ENCODE peak calls at places on chromosomes 12 and 14, in seven cellular contexts. One of them, this sample, is unnamed. For H3K4me1, the result is how much of the 10 kb centered on the place peaks cover.

GRCh38 chr14:65077318-65077717 is 25.0 kb downstream of the MAX start:
- DNase-seq in suprapubic skin: no peak
- DNase-seq in tibial artery: no peak
- DNase-seq in H9: peak
- DNase-seq in A673: no peak
- DNase-seq in fibroblast of lung: no peak
- DNase-seq in body of pancreas: no peak
- DNase-seq in this sample: no peak

GRCh38 chr12:53051058-53051880 is 1.4 kb downstream of the TNS2 start:
- DNase-seq in A673: no peak
- DNase-seq in fibroblast of lung: peak
- DNase-seq in body of pancreas: peak
- DNase-seq in H9: no peak
- DNase-seq in suprapubic skin: peak
- DNase-seq in tibial artery: peak
- DNase-seq in this sample: no peak

GRCh38 chr12:115897718-115898117 is 379.8 kb downstream of the MED13L start:
- DNase-seq in suprapubic skin: no peak
- DNase-seq in H9: no peak
- DNase-seq in A673: no peak
- DNase-seq in tibial artery: no peak
- DNase-seq in fibroblast of lung: peak
- DNase-seq in body of pancreas: no peak
- DNase-seq in this sample: no peak

GRCh38 chr12:89225401-89225800 is 126.9 kb downstream of the DUSP6 start:
- DNase-seq in body of pancreas: no peak
- DNase-seq in tibial artery: no peak
- DNase-seq in suprapubic skin: no peak
- DNase-seq in H9: peak
- DNase-seq in A673: no peak
- DNase-seq in fibroblast of lung: peak
- DNase-seq in this sample: no peak

GRCh38 chr14:70924521-70924920 is 17.3 kb downstream of the PCNX1 start:
- DNase-seq in fibroblast of lung: no peak
- DNase-seq in H9: no peak
- DNase-seq in body of pancreas: no peak
- DNase-seq in A673: no peak
- DNase-seq in suprapubic skin: no peak
- DNase-seq in tibial artery: no peak
- DNase-seq in this sample: no peak

GRCh38 chr12:92419201-92419600 is 273.6 kb upstream of the BTG1 start:
- DNase-seq in tibial artery: no peak
- DNase-seq in H9: no peak
- DNase-seq in A673: no peak
- DNase-seq in fibroblast of lung: no peak
- DNase-seq in body of pancreas: peak
- DNase-seq in suprapubic skin: no peak
- DNase-seq in this sample: no peak

GRCh38 chr14:64119535-64119934 is 174.6 kb downstream of the ESR2 start:
- DNase-seq in suprapubic skin: no peak
- DNase-seq in fibroblast of lung: no peak
- DNase-seq in body of pancreas: no peak
- DNase-seq in tibial artery: no peak
- DNase-seq in H9: no peak
- DNase-seq in A673: no peak
- DNase-seq in this sample: no peak

GRCh38 chr14:85576161-85576560 is 46.2 kb downstream of the FLRT2 start:
- DNase-seq in H9: no peak
- DNase-seq in body of pancreas: no peak
- DNase-seq in tibial artery: no peak
- DNase-seq in suprapubic skin: no peak
- DNase-seq in A673: no peak
- DNase-seq in fibroblast of lung: peak
- DNase-seq in this sample: no peak

GRCh38 chr12:49985981-49986380 is 13.2 kb downstream of the AQP6 start:
- DNase-seq in H9: no peak
- DNase-seq in tibial artery: no peak
- DNase-seq in fibroblast of lung: no peak
- DNase-seq in A673: no peak
- DNase-seq in body of pancreas: no peak
- DNase-seq in suprapubic skin: no peak
- DNase-seq in this sample: no peak

GRCh38 chr12:94545937-94546771 is 86.5 kb upstream of the CEP83 start:
- DNase-seq in A673: peak
- DNase-seq in body of pancreas: peak
- DNase-seq in suprapubic skin: no peak
- DNase-seq in H9: peak
- DNase-seq in fibroblast of lung: peak
- DNase-seq in tibial artery: no peak
- DNase-seq in this sample: no peak

GRCh38 chr12:116969615-116970575 is 59.1 kb downstream of the FBXW8 start:
- DNase-seq in fibroblast of lung: peak
- DNase-seq in tibial artery: no peak
- DNase-seq in H9: no peak
- DNase-seq in A673: no peak
- DNase-seq in body of pancreas: peak
- DNase-seq in suprapubic skin: no peak
- DNase-seq in this sample: no peak

GRCh38 chr12:7241404-7242005 is 52.0 kb downstream of the PEX5 start:
- DNase-seq in H9: no peak
- DNase-seq in fibroblast of lung: no peak
- DNase-seq in suprapubic skin: no peak
- DNase-seq in A673: no peak
- DNase-seq in tibial artery: no peak
- DNase-seq in body of pancreas: no peak
- DNase-seq in this sample: no peak

GRCh38 chr14:103500148-103500990 is 22.3 kb downstream of the CKB start:
- DNase-seq in suprapubic skin: peak
- DNase-seq in A673: peak
- DNase-seq in body of pancreas: peak
- DNase-seq in fibroblast of lung: peak
- DNase-seq in tibial artery: peak
- DNase-seq in H9: peak
- DNase-seq in this sample: no peak

GRCh38 chr12:104866286-104866685 is 91.8 kb downstream of the SLC41A2 start:
- DNase-seq in body of pancreas: no peak
- DNase-seq in fibroblast of lung: peak
- DNase-seq in suprapubic skin: no peak
- DNase-seq in H9: no peak
- DNase-seq in tibial artery: no peak
- DNase-seq in A673: no peak
- DNase-seq in this sample: no peak

GRCh38 chr12:86186449-86186848 is 69.7 kb downstream of the MGAT4C start:
- DNase-seq in suprapubic skin: no peak
- DNase-seq in H9: no peak
- DNase-seq in A673: no peak
- DNase-seq in tibial artery: no peak
- DNase-seq in fibroblast of lung: no peak
- DNase-seq in body of pancreas: no peak
- DNase-seq in this sample: no peak

GRCh38 chr12:4909734-4910501 is at the start of gene KCNA1:
- DNase-seq in body of pancreas: no peak
- DNase-seq in A673: peak
- DNase-seq in fibroblast of lung: peak
- DNase-seq in tibial artery: no peak
- DNase-seq in suprapubic skin: no peak
- DNase-seq in H9: peak
- DNase-seq in this sample: no peak

GRCh38 chr12:51244269-51244668 is 5.6 kb downstream of the DAZAP2 start:
- DNase-seq in H9: no peak
- DNase-seq in fibroblast of lung: no peak
- DNase-seq in suprapubic skin: no peak
- DNase-seq in body of pancreas: no peak
- DNase-seq in tibial artery: no peak
- DNase-seq in A673: no peak
- DNase-seq in this sample: no peak

GRCh38 chr12:48856379-48856778 is 4.4 kb upstream of the DDX23 start:
- DNase-seq in H9: no peak
- DNase-seq in body of pancreas: no peak
- DNase-seq in fibroblast of lung: no peak
- DNase-seq in A673: no peak
- DNase-seq in suprapubic skin: no peak
- DNase-seq in tibial artery: no peak
- DNase-seq in this sample: no peak

GRCh38 chr12:48854488-48854887 is 2.5 kb upstream of the DDX23 start:
- DNase-seq in suprapubic skin: no peak
- DNase-seq in fibroblast of lung: no peak
- DNase-seq in tibial artery: no peak
- DNase-seq in A673: no peak
- DNase-seq in body of pancreas: no peak
- DNase-seq in H9: no peak
- DNase-seq in this sample: no peak

GRCh38 chr12:48851883-48852733 is at the start of gene DDX23:
- DNase-seq in tibial artery: peak
- DNase-seq in H9: peak
- DNase-seq in suprapubic skin: peak
- DNase-seq in A673: peak
- DNase-seq in body of pancreas: peak
- DNase-seq in fibroblast of lung: peak
- DNase-seq in this sample: peak

GRCh38 chr12:48853228-48853688 is 1.3 kb upstream of the DDX23 start:
- DNase-seq in tibial artery: peak
- DNase-seq in suprapubic skin: peak
- DNase-seq in fibroblast of lung: peak
- DNase-seq in body of pancreas: peak
- DNase-seq in H9: peak
- DNase-seq in A673: peak
- DNase-seq in this sample: peak

DNA sequence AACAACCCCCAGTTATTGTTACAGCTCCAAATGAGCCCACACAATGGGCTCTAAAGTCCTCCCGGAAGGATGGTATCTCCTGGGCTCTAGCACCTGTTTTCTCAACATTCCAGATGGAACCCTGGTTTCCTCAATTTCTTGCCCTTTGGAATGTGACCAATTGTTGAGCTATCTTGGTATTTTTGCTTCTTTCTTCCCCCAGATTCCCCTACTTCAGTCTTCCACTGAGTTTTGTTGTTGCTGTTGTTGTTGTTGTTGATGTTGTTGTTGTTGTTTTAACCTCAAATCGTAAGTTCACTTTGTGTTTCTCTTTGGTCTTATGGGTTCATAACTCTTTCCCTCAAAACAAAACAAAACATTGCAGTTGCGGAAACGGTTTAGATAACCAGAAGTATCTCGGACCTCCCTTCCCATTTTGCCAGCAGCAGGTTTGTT is 788 bp upstream of the DDX23 start:
- DNase-seq in A673: no peak
- DNase-seq in fibroblast of lung: no peak
- DNase-seq in suprapubic skin: no peak
- DNase-seq in body of pancreas: no peak
- DNase-seq in tibial artery: no peak
- DNase-seq in H9: no peak
- DNase-seq in this sample: no peak
- TF ChIP-seq CTCF in A673: no peak
- TF ChIP-seq CTCF in fibroblast of lung: no peak
- TF ChIP-seq CTCF in suprapubic skin: no peak
- TF ChIP-seq CTCF in body of pancreas: no peak
- TF ChIP-seq CTCF in tibial artery: no peak
- TF ChIP-seq CTCF in H9: no peak
- TF ChIP-seq CTCF in this sample: no peak

GRCh38 chr14:101838476-101838875 is 77.0 kb downstream of the PPP2R5C start:
- DNase-seq in A673: no peak
- DNase-seq in fibroblast of lung: no peak
- DNase-seq in suprapubic skin: no peak
- DNase-seq in tibial artery: no peak
- DNase-seq in H9: no peak
- DNase-seq in body of pancreas: no peak
- DNase-seq in this sample: no peak
- H3K4me1 ChIP-seq in A673: under half
- H3K4me1 ChIP-seq in fibroblast of lung: under half
- H3K4me1 ChIP-seq in suprapubic skin: under half
- H3K4me1 ChIP-seq in tibial artery: under half
- H3K4me1 ChIP-seq in H9: under half
- H3K4me1 ChIP-seq in body of pancreas: half or more
- H3K4me1 ChIP-seq in this sample: under half

GRCh38 chr12:13576935-13577334 is 380.4 kb downstream of the EMP1 start:
- DNase-seq in body of pancreas: no peak
- DNase-seq in tibial artery: no peak
- DNase-seq in A673: no peak
- DNase-seq in suprapubic skin: no peak
- DNase-seq in H9: no peak
- DNase-seq in fibroblast of lung: no peak
- DNase-seq in this sample: no peak
- H3K27ac ChIP-seq in body of pancreas: no peak
- H3K27ac ChIP-seq in tibial artery: no peak
- H3K27ac ChIP-seq in A673: no peak
- H3K27ac ChIP-seq in suprapubic skin: no peak
- H3K27ac ChIP-seq in H9: no peak
- H3K27ac ChIP-seq in fibroblast of lung: no peak
- H3K27ac ChIP-seq in this sample: no peak

GRCh38 chr12:57126561-57126960 is 1.7 kb upstream of the LRP1 start:
- DNase-seq in suprapubic skin: no peak
- DNase-seq in H9: no peak
- DNase-seq in body of pancreas: no peak
- DNase-seq in A673: no peak
- DNase-seq in fibroblast of lung: no peak
- DNase-seq in tibial artery: no peak
- DNase-seq in this sample: no peak

GRCh38 chr12:57127710-57128518 is at the start of gene LRP1:
- DNase-seq in A673: peak
- DNase-seq in H9: peak
- DNase-seq in fibroblast of lung: peak
- DNase-seq in body of pancreas: peak
- DNase-seq in suprapubic skin: peak
- DNase-seq in tibial artery: peak
- DNase-seq in this sample: no peak

GRCh38 chr12:57128519-57129247 is 400 bp downstream of the LRP1 start:
- DNase-seq in H9: peak
- DNase-seq in fibroblast of lung: no peak
- DNase-seq in suprapubic skin: no peak
- DNase-seq in tibial artery: no peak
- DNase-seq in body of pancreas: no peak
- DNase-seq in A673: no peak
- DNase-seq in this sample: no peak

GRCh38 chr12:57126061-57126460 is 2.2 kb upstream of the LRP1 start:
- DNase-seq in A673: no peak
- DNase-seq in fibroblast of lung: no peak
- DNase-seq in tibial artery: no peak
- DNase-seq in H9: no peak
- DNase-seq in body of pancreas: no peak
- DNase-seq in suprapubic skin: no peak
- DNase-seq in this sample: no peak

DNA sequence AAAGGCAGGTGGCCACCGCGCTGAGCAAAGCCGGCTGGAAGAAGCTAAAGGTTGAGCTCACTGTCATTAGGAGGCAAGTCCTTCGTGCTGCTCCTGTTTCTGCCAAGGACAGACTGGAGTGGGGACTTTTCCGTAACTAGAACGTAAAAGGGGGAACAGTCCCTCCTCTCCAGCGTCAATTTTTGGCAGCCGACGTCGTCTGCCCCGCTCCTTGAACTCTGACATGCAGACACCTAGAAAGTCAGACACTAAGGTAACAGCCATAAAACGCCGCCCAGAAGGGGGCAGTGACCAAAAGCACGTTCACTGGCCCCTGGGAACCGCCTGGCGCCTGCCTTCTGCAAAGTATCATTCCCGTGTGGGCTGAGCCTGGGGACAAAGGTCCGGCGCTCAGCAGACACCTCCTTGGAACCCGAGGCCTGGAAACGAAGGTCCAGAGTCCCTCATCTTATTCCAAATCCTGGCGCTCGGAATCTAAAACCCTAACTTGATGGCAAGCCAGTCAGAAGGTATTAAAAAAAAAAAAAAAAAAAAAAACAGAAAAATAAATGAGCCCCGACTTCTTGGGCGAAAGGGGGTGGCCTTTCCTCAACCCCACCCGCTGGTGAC is 1.1 kb upstream of the LRP1 start:
- DNase-seq in tibial artery: peak
- DNase-seq in body of pancreas: peak
- DNase-seq in suprapubic skin: peak
- DNase-seq in H9: peak
- DNase-seq in fibroblast of lung: peak
- DNase-seq in A673: no peak
- DNase-seq in this sample: no peak
- TF ChIP-seq CTCF in tibial artery: peak
- TF ChIP-seq CTCF in body of pancreas: no peak
- TF ChIP-seq CTCF in suprapubic skin: no peak
- TF ChIP-seq CTCF in H9: peak
- TF ChIP-seq CTCF in fibroblast of lung: no peak
- TF ChIP-seq CTCF in A673: no peak
- TF ChIP-seq CTCF in this sample: no peak

This sample was measured in esophagus squamous epithelium.